ENCODE peak calls at places on chromosomes 16 and 17, in nine cellular contexts. N is KG1; E is RPMI8226; M is fibroblast of the aortic adventitia; W is AML-193; A is COR-L47; H is globus pallidus; K is activated CD4-positive, alpha-beta T cell treated with anti-CD3 and anti-CD28 coated beads for 1 hour; P is uterus. G is an unnamed sample.

GRCh38 chr16:19809121-19809635 is 75.5 kb downstream of the GPRC5B start:
- DNase-seq in E (peak; percentile 39), N (no peak), M (no peak), W (peak; percentile 46), K (no peak), A (no peak), P (no peak), H (no peak), G (no peak)

GRCh38 chr16:53257001-53257400 is 177.3 kb upstream of the RBL2 start:
- DNase-seq in N (no peak), P (no peak), K (no peak), M (peak; percentile 82), A (no peak), E (no peak), H (no peak), W (no peak), G (no peak)

GRCh38 chr16:7313170-7313569 is 19.5 kb upstream of the RBFOX1 start:
- DNase-seq in M (no peak), N (no peak), P (no peak), E (peak; percentile 11), H (no peak), A (peak; percentile 25), W (no peak), K (no peak), G (no peak)

GRCh38 chr16:67514382-67514828 is 14.2 kb upstream of the RIPOR1 start:
- DNase-seq in P (peak; percentile 85), N (peak; percentile 81), E (peak; percentile 94), W (peak; percentile 91), A (peak; percentile 75), K (peak; percentile 60), M (peak; percentile 93), H (peak; percentile 64), G (peak; percentile 35)

GRCh38 chr17:21214777-21215541 is 998 bp upstream of the TMEM11 start:
- DNase-seq in K (no peak), E (no peak), M (peak; percentile 40), N (no peak), H (no peak), P (peak; percentile 31), A (no peak), W (no peak), G (peak; percentile 19)

GRCh38 chr17:27569257-27569722 is 61.7 kb upstream of the LGALS9 start:
- DNase-seq in W (peak; percentile 11), H (no peak), P (no peak), E (peak; percentile 51), N (no peak), M (peak; percentile 33), A (peak; percentile 5), K (no peak), G (no peak)

GRCh38 chr17:48961516-48962233 is 6.7 kb downstream of the GIP start:
- DNase-seq in N (no peak), E (no peak), H (no peak), P (no peak), A (no peak), M (peak; percentile 64), K (no peak), W (no peak), G (no peak)

GRCh38 chr16:49866533-49867155 is 10.7 kb upstream of the ZNF423 start:
- DNase-seq in E (no peak), W (no peak), K (no peak), N (no peak), A (no peak), M (no peak), H (no peak), P (no peak), G (no peak)

GRCh38 chr16:48539485-48540221 is 70.3 kb downstream of the N4BP1 start:
- DNase-seq in E (no peak), P (no peak), N (no peak), H (no peak), K (no peak), A (no peak), W (no peak), M (no peak), G (no peak)

GRCh38 chr17:46853896-46854444 is 2.6 kb downstream of the WNT9B start:
- DNase-seq in K (no peak), H (no peak), W (no peak), A (no peak), N (no peak), P (no peak), E (no peak), M (no peak), G (no peak)

GRCh38 chr17:73011016-73011486 is 81.4 kb downstream of the SLC39A11 start:
- DNase-seq in P (no peak), K (no peak), M (no peak), W (peak; percentile 98), N (peak; percentile 28), H (no peak), A (no peak), E (no peak), G (no peak)

GRCh38 chr17:51351890-51352289 is 91.5 kb downstream of the UTP18 start:
- DNase-seq in H (peak; percentile 86), K (no peak), M (peak; percentile 77), A (no peak), E (no peak), P (no peak), N (no peak), W (no peak), G (peak; percentile 82)

GRCh38 chr17:19937522-19937921 is 40.1 kb downstream of the AKAP10 start:
- DNase-seq in E (no peak), A (no peak), P (no peak), W (no peak), M (no peak), H (no peak), K (no peak), N (no peak), G (no peak)

GRCh38 chr16:84220851-84221250 is 19.0 kb downstream of the KCNG4 start:
- DNase-seq in A (no peak), M (peak; percentile 66), P (no peak), K (no peak), H (no peak), W (no peak), N (no peak), E (no peak), G (no peak)